ENCODE peak calls at places on chromosome 2, in five cellular contexts. One of them, this sample, is unnamed.
A peak's percentile ranks its signal among the peaks of the same experiment; 100 is the strongest.

GRCh38 chr2:19104503-19104902 is 253.9 kb downstream of the OSR1 start:
- DNase-seq in pancreas: peak; percentile 44
- DNase-seq in BJ: no peak
- DNase-seq in neural progenitor cell: no peak
- DNase-seq in H1: no peak
- DNase-seq in this sample: no peak

GRCh38 chr2:8957593-8957992 is 45.9 kb downstream of the MBOAT2 start:
- DNase-seq in pancreas: no peak
- DNase-seq in BJ: no peak
- DNase-seq in neural progenitor cell: no peak
- DNase-seq in H1: no peak
- DNase-seq in this sample: no peak

GRCh38 chr2:85579266-85579935 is 2.0 kb downstream of the VAMP8 start:
- DNase-seq in pancreas: no peak
- DNase-seq in BJ: no peak
- DNase-seq in neural progenitor cell: no peak
- DNase-seq in H1: no peak
- DNase-seq in this sample: no peak

GRCh38 chr2:225993430-225993829 is 593.9 kb downstream of the NYAP2 start:
- DNase-seq in pancreas: no peak
- DNase-seq in BJ: no peak
- DNase-seq in neural progenitor cell: no peak
- DNase-seq in H1: no peak
- DNase-seq in this sample: no peak

GRCh38 chr2:231717281-231718180 is 9.2 kb downstream of the PTMA start:
- DNase-seq in pancreas: no peak
- DNase-seq in BJ: no peak
- DNase-seq in neural progenitor cell: no peak
- DNase-seq in H1: peak; percentile 74
- DNase-seq in this sample: no peak

GRCh38 chr2:227642691-227643090 is 23.9 kb upstream of the SCYGR5 start:
- DNase-seq in pancreas: no peak
- DNase-seq in BJ: no peak
- DNase-seq in neural progenitor cell: no peak
- DNase-seq in H1: no peak
- DNase-seq in this sample: no peak

GRCh38 chr2:177506506-177506905 is 113.9 kb downstream of the AGPS start:
- DNase-seq in pancreas: no peak
- DNase-seq in BJ: no peak
- DNase-seq in neural progenitor cell: no peak
- DNase-seq in H1: no peak
- DNase-seq in this sample: no peak

GRCh38 chr2:8298783-8299182 is 383.1 kb upstream of the ID2 start:
- DNase-seq in pancreas: no peak
- DNase-seq in BJ: no peak
- DNase-seq in neural progenitor cell: no peak
- DNase-seq in H1: no peak
- DNase-seq in this sample: no peak

DNA sequence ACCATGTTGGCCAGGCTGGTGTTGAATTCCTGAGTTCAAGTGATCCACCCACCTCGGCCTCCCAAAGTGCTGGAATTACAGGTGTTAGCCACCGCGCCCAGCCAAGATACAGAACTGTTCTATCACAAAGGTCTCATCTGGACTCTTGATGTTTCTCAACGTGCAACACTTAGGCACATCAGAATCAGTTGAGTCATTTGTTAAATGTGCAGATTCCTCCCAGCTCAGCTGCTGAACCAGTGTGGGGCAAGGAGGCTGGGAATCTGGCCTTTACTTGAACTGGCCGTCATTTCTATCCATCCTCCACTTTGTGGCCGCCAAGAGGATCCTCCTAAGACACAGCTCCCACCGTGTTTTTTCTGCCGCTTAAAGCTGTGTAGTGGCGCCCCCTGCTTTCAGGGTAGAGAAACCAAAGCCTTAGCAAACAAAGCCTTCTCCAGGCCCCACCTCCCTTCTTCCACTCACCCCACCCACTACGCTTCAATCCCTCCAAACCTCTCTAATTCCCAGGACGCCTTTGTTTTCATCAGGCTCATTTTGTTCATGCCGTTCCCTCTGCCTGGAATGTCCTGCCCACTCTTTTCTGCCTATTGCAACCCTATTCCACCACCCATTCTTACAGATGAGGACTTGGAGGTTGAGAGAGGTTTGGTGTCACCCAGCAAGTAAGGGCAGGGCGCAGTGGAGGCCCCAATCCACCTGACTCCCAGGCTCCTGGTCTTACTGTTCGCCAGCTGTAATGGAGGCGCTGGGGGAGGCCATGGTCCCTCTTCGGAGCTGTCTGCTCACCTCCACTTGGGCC is 776 bp upstream of the SPEG start:
- DNase-seq in pancreas: no peak
- DNase-seq in BJ: no peak
- DNase-seq in neural progenitor cell: peak; percentile 83
- DNase-seq in H1: peak; percentile 87
- DNase-seq in this sample: no peak
- TF ChIP-seq CTCF in pancreas: no peak
- TF ChIP-seq CTCF in BJ: peak; percentile 57
- TF ChIP-seq CTCF in neural progenitor cell: peak; percentile 61
- TF ChIP-seq CTCF in H1: peak; percentile 57
- TF ChIP-seq CTCF in this sample: peak; percentile 57

GRCh38 chr2:208618220-208618619 is 211.6 kb downstream of the PTH2R start:
- DNase-seq in pancreas: no peak
- DNase-seq in BJ: no peak
- DNase-seq in neural progenitor cell: no peak
- DNase-seq in H1: no peak
- DNase-seq in this sample: no peak
- H3K4me3 ChIP-seq in pancreas: no peak overlapping the region
- H3K4me3 ChIP-seq in BJ: no peak overlapping the region
- H3K4me3 ChIP-seq in neural progenitor cell: no peak overlapping the region
- H3K4me3 ChIP-seq in H1: no peak overlapping the region
- H3K4me3 ChIP-seq in this sample: no peak overlapping the region

DNA sequence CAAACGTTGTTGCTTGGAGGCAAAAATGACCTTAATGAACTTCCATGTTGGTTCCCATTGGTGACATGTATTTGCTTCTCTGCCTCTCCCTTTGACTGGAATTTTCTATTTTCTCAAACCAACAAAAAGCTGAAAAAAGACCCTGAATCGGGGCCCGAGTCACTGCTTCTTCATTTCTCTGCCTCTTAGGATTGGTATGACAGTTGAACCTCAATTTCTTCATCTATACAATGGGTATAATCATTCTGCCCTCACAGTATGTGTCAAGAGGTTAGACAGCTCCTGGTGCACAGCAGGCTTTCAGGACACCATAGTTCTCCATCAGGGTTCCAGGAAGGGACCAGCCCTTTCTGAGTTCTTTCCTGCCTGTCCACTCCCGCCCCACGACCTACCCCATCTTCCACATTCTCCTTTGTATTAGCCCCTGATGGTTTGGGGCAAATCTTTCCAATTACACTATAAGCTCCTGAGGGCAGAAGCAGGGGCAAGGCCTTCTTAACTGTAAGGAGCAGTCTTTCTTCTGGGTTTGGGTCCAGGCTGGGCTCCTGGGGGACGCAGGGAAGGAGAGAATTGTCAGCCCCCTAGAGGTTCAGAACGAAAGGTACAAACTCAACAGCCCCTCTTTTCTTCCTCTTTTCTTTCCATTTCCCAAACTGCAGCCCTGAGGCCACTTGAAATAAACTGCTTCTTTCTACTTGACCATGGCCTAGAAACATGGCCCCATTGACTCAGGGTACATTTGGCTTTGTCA is 6.3 kb upstream of the PKDCC start:
- DNase-seq in pancreas: no peak
- DNase-seq in BJ: no peak
- DNase-seq in neural progenitor cell: no peak
- DNase-seq in H1: no peak
- DNase-seq in this sample: no peak
- TF ChIP-seq CTCF in pancreas: no peak
- TF ChIP-seq CTCF in BJ: no peak
- TF ChIP-seq CTCF in neural progenitor cell: peak; percentile 29
- TF ChIP-seq CTCF in H1: peak; percentile 29
- TF ChIP-seq CTCF in this sample: no peak

GRCh38 chr2:74436111-74436803 is 5.5 kb downstream of the RTKN start:
- DNase-seq in pancreas: no peak
- DNase-seq in BJ: no peak
- DNase-seq in neural progenitor cell: no peak
- DNase-seq in H1: no peak
- DNase-seq in this sample: no peak
- H3K4me3 ChIP-seq in pancreas: no peak overlapping the region
- H3K4me3 ChIP-seq in BJ: no peak overlapping the region
- H3K4me3 ChIP-seq in neural progenitor cell: no peak overlapping the region
- H3K4me3 ChIP-seq in H1: no peak overlapping the region
- H3K4me3 ChIP-seq in this sample: no peak overlapping the region

This sample was measured in kidney epithelial cell.